ENCODE peak calls at places on chromosomes 6 and 20, in six cellular contexts. F is K562, G is GM23338, L is GM23248, Z is GM12878, Y is fibroblast of lung. A is an unnamed sample.

GRCh38 chr6:1170793-1171192 is 141.1 kb upstream of the FOXQ1 start:
- DNase-seq in F (peak), G (no peak), L (no peak), Z (no peak), Y (no peak), A (no peak)

GRCh38 chr20:35284267-35284991 is at the start of gene EIF6:
- DNase-seq in F (peak), G (peak), L (peak), Z (peak), Y (peak), A (peak)

GRCh38 chr20:2576317-2576727 is 39.9 kb downstream of the TMC2 start:
- DNase-seq in F (no peak), G (no peak), L (no peak), Z (no peak), Y (no peak), A (peak)

GRCh38 chr6:31620586-31621319 is at the start of gene PRRC2A:
- DNase-seq in F (peak), G (peak), L (peak), Z (no peak), Y (no peak), A (no peak)

GRCh38 chr20:9686001-9686400 is 152.9 kb downstream of the PAK5 start:
- DNase-seq in F (no peak), G (no peak), L (no peak), Z (no peak), Y (no peak), A (no peak)

GRCh38 chr6:169893624-169894023 is 142.2 kb downstream of the ERMARD start:
- DNase-seq in F (no peak), G (no peak), L (no peak), Z (no peak), Y (no peak), A (no peak)

GRCh38 chr6:8082954-8083858 is 19.0 kb upstream of the BLOC1S5 start:
- DNase-seq in F (peak), G (no peak), L (peak), Z (no peak), Y (peak), A (no peak)

GRCh38 chr6:81476881-81477280 is 275.6 kb downstream of the TENT5A start:
- DNase-seq in F (no peak), G (no peak), L (peak), Z (no peak), Y (peak), A (no peak)

GRCh38 chr6:89520730-89521129 is 87.8 kb downstream of the ANKRD6 start:
- DNase-seq in F (no peak), G (no peak), L (no peak), Z (no peak), Y (no peak), A (no peak)

GRCh38 chr6:44486002-44486421 is 98.5 kb downstream of the CDC5L start:
- DNase-seq in F (no peak), G (peak), L (peak), Z (no peak), Y (peak), A (peak)

GRCh38 chr6:148857817-148858390 is 111.1 kb downstream of the UST start:
- DNase-seq in F (no peak), G (no peak), L (peak), Z (no peak), Y (peak), A (no peak)

GRCh38 chr6:148854086-148854485 is 107.3 kb downstream of the UST start:
- DNase-seq in F (no peak), G (no peak), L (no peak), Z (no peak), Y (peak), A (no peak)

GRCh38 chr6:148852688-148853087 is 105.9 kb downstream of the UST start:
- DNase-seq in F (no peak), G (no peak), L (no peak), Z (no peak), Y (no peak), A (no peak)

GRCh38 chr6:148854992-148855391 is 108.2 kb downstream of the UST start:
- DNase-seq in F (peak), G (peak), L (no peak), Z (no peak), Y (no peak), A (no peak)

DNA sequence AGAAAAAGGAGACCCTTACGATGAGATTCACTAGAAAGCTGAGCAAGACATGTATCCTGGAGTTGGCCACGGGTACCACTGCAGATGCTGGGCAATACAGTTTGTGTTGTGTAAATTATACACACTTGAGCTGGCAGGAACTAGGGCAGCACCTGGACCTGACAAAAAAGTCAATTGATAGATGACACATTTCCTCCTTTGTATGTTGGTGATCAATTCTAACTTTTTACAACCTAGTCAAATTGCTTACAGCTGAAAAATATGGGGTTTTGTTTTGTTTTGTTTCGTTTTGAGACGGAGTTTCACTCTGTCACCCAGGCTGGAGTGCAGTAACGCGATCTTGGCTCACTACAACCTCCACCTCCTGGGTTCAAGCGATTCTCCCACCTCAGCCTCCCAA is 108.9 kb downstream of the UST start:
- DNase-seq in F (no peak), G (no peak), L (no peak), Z (no peak), Y (no peak), A (no peak)
- H3K4me3 ChIP-seq in F (no peak), G (no peak), L (no peak), Z (no peak), Y (no peak), A (no peak)

GRCh38 chr20:844473-845225 is 11.1 kb downstream of the FAM110A start:
- DNase-seq in F (peak), G (peak), L (peak), Z (peak), Y (peak), A (peak)

GRCh38 chr20:843908-844307 is 10.4 kb downstream of the FAM110A start:
- DNase-seq in F (no peak), G (no peak), L (no peak), Z (no peak), Y (no peak), A (no peak)

GRCh38 chr20:846894-847278 is 13.4 kb downstream of the FAM110A start:
- DNase-seq in F (no peak), G (no peak), L (no peak), Z (no peak), Y (no peak), A (no peak)

GRCh38 chr20:845967-846893 is 12.7 kb downstream of the FAM110A start:
- DNase-seq in F (no peak), G (no peak), L (no peak), Z (no peak), Y (no peak), A (no peak)

GRCh38 chr20:845226-845868 is 11.8 kb downstream of the FAM110A start:
- DNase-seq in F (no peak), G (peak), L (no peak), Z (no peak), Y (no peak), A (no peak)
- TF ChIP-seq EZH2 in F (no peak), G (no peak), L (no peak), Z (no peak), Y (no peak), A (no peak)

DNA sequence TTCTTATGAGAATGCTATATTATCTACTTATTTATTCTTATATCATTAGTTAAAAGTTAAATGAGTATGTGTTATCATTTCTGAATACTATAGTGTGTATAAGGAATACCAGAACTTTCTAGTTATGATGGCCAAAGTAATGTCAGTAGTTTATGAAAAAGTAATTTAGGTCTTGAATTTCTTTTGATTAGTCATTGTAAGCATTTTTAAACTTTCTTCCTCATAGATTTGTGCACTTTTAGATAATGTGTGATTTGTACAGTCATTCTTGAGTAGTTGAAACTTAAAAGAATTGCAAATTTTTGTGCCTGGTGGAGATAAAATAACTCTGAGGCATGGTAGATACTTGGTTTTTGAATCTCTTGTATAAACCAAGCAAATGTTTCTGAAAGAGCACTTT is 311.3 kb downstream of the CDKAL1 start:
- DNase-seq in F (no peak), G (no peak), L (no peak), Z (no peak), Y (peak), A (no peak)
- H3K4me3 ChIP-seq in F (no peak), G (no peak), L (no peak), Z (no peak), Y (no peak), A (no peak)

GRCh38 chr20:15109494-15109893 is 772.1 kb upstream of the FLRT3 start:
- DNase-seq in F (no peak), G (no peak), L (no peak), Z (no peak), Y (no peak), A (no peak)
- TF ChIP-seq EZH2 in F (no peak), G (no peak), L (no peak), Z (no peak), Y (no peak), A (no peak)

GRCh38 chr20:4014031-4014474 is 1.3 kb downstream of the RNF24 start:
- DNase-seq in F (peak), G (peak), L (peak), Z (no peak), Y (peak), A (no peak)
- H3K4me3 ChIP-seq in F (peak), G (peak), L (peak), Z (peak), Y (peak), A (peak)

A was measured in SK-N-MC.